ENCODE peak calls at places on chromosome X, in ten cellular contexts. B, T, Y, J, S, C, D, U, A and N are unnamed samples.

GRCh38 chrX:18607966-18608365 is 63.9 kb downstream of the RS1 start:
- DNase-seq in S (no peak), J (no peak), T (no peak), C (peak), A (no peak), U (no peak), Y (no peak), D (no peak), B (no peak), N (no peak)

GRCh38 chrX:17828156-17828555 is 32.9 kb downstream of the RAI2 start:
- DNase-seq in D (no peak), B (no peak), U (no peak), S (no peak), A (no peak), C (no peak), Y (no peak), T (no peak), J (no peak), N (no peak)

GRCh38 chrX:3950373-3950772 is 236.9 kb upstream of the PRKX start:
- DNase-seq in S (no peak), Y (no peak), T (no peak), J (no peak), C (no peak), B (no peak), U (no peak), A (no peak), D (no peak), N (no peak)

GRCh38 chrX:140504371-140505324 is at the start of gene SOX3:
- DNase-seq in T (no peak), Y (no peak), S (no peak), B (no peak), U (no peak), A (no peak), C (no peak), J (no peak), D (no peak), N (no peak)

GRCh38 chrX:43436497-43436896 is 219.6 kb upstream of the MAOA start:
- DNase-seq in C (no peak), J (no peak), T (no peak), U (no peak), D (no peak), Y (no peak), B (no peak), A (no peak), S (no peak), N (no peak)

GRCh38 chrX:42944381-42944998 is 166.5 kb upstream of the PPP1R2C start:
- DNase-seq in A (no peak), S (no peak), B (no peak), J (no peak), U (no peak), C (no peak), D (no peak), Y (no peak), T (no peak), N (no peak)

GRCh38 chrX:108468486-108468885 is 28.8 kb downstream of the COL4A5 start:
- DNase-seq in C (peak), T (no peak), A (no peak), J (no peak), B (no peak), U (peak), Y (no peak), S (no peak), D (no peak), N (no peak)

GRCh38 chrX:22748093-22748999 is 251.4 kb upstream of the DDX53 start:
- DNase-seq in S (no peak), U (no peak), A (peak), Y (peak), D (peak), T (peak), C (peak), J (peak), B (peak), N (peak)

GRCh38 chrX:74535211-74535621 is 79.2 kb downstream of the RLIM start:
- DNase-seq in U (no peak), S (no peak), T (peak), A (no peak), Y (peak), D (peak), C (peak), B (no peak), J (peak), N (no peak)

GRCh38 chrX:8913665-8914409 is 112.7 kb upstream of the FAM9A start:
- DNase-seq in B (no peak), U (peak), C (peak), S (no peak), D (no peak), J (peak), A (peak), Y (no peak), T (no peak), N (no peak)

GRCh38 chrX:105191878-105192277 is 28.6 kb downstream of the TEX13A start:
- DNase-seq in A (no peak), Y (peak), J (no peak), C (peak), S (no peak), T (no peak), D (no peak), B (no peak), U (no peak), N (no peak)

GRCh38 chrX:20974326-20974725 is 399.9 kb upstream of the CNKSR2 start:
- DNase-seq in D (no peak), B (no peak), C (peak), T (peak), S (no peak), A (no peak), Y (peak), U (no peak), J (no peak), N (no peak)

GRCh38 chrX:152821145-152821765 is 9.3 kb downstream of the CETN2 start:
- DNase-seq in T (peak), B (peak), U (no peak), A (no peak), C (peak), J (no peak), Y (peak), D (no peak), S (no peak), N (peak)

GRCh38 chrX:97199501-97199900 is 315.8 kb downstream of the RPA4 start:
- DNase-seq in T (no peak), D (no peak), J (no peak), A (no peak), B (no peak), Y (no peak), S (no peak), C (no peak), U (no peak), N (no peak)

GRCh38 chrX:110418220-110418856 is 59.7 kb downstream of the RTL9 start:
- DNase-seq in C (peak), T (no peak), D (no peak), B (peak), J (no peak), S (no peak), Y (peak), A (no peak), U (peak), N (no peak)

GRCh38 chrX:21645437-21646220 is 12.5 kb downstream of the KLHL34 start:
- DNase-seq in C (no peak), U (no peak), Y (no peak), B (no peak), T (no peak), S (no peak), J (no peak), D (no peak), A (no peak), N (no peak)

GRCh38 chrX:68897546-68897945 is 68.7 kb downstream of the EFNB1 start:
- DNase-seq in S (no peak), T (no peak), U (no peak), D (no peak), C (no peak), A (no peak), B (no peak), Y (no peak), J (no peak), N (no peak)

GRCh38 chrX:134990475-134991473 is at the start of gene SMIM10:
- DNase-seq in T (peak), C (peak), Y (no peak), B (no peak), U (no peak), S (peak), A (peak), J (peak), D (no peak), N (peak)

GRCh38 chrX:142089193-142089592 is 115.9 kb downstream of the MAGEC2 start:
- DNase-seq in S (no peak), C (no peak), D (no peak), Y (peak), T (peak), J (no peak), U (no peak), A (no peak), B (peak), N (no peak)

GRCh38 chrX:123920065-123920785 is 41.3 kb upstream of the STAG2 start:
- DNase-seq in A (no peak), S (no peak), U (peak), Y (peak), C (peak), B (peak), T (peak), D (no peak), J (no peak), N (no peak)

GRCh38 chrX:57681341-57681740 is 1.3 kb upstream of the NLRP2B start:
- DNase-seq in Y (no peak), J (no peak), T (no peak), A (no peak), D (no peak), C (no peak), S (no peak), B (no peak), U (no peak), N (no peak)

GRCh38 chrX:148441387-148441786 is 59.0 kb upstream of the AFF2 start:
- DNase-seq in A (no peak), C (no peak), Y (no peak), D (no peak), T (no peak), U (no peak), S (no peak), J (no peak), B (no peak), N (no peak)

GRCh38 chrX:153944140-153944799 is at the start of gene RENBP:
- DNase-seq in S (no peak), C (no peak), D (peak), A (no peak), U (no peak), Y (no peak), J (peak), T (no peak), B (no peak), N (no peak)

GRCh38 chrX:30888526-30889146 is 418 bp downstream of the TAB3 start:
- DNase-seq in C (peak), J (peak), Y (no peak), A (no peak), U (no peak), S (no peak), T (no peak), B (peak), D (peak), N (no peak)

GRCh38 chrX:38627683-38628082 is 66.3 kb downstream of the TSPAN7 start:
- DNase-seq in Y (peak), D (no peak), U (no peak), S (no peak), J (no peak), C (no peak), A (no peak), B (no peak), T (peak), N (no peak)

GRCh38 chrX:27444093-27444908 is 18.8 kb downstream of the PPP4R3C start:
- DNase-seq in Y (no peak), B (no peak), U (no peak), J (no peak), D (no peak), S (no peak), T (no peak), A (no peak), C (peak), N (no peak)

GRCh38 chrX:32894679-32895078 is 316.7 kb downstream of the DMD start:
- DNase-seq in A (no peak), J (no peak), D (no peak), Y (no peak), T (no peak), B (no peak), C (no peak), S (no peak), U (no peak), N (no peak)

GRCh38 chrX:47707031-47707780 is 48.2 kb upstream of the UXT start:
- DNase-seq in A (no peak), J (no peak), Y (no peak), B (no peak), D (no peak), T (no peak), C (no peak), U (no peak), S (no peak), N (no peak)

GRCh38 chrX:21255207-21255606 is 119.0 kb upstream of the CNKSR2 start:
- DNase-seq in U (no peak), B (no peak), D (no peak), J (no peak), C (no peak), Y (no peak), A (no peak), T (no peak), S (no peak), N (no peak)

GRCh38 chrX:150365051-150365952 is 2.2 kb downstream of the MAMLD1 start:
- DNase-seq in U (no peak), C (peak), A (peak), D (peak), J (no peak), Y (peak), S (no peak), B (peak), T (no peak), N (peak)

GRCh38 chrX:103789004-103789403 is 12.4 kb downstream of the PLP1 start:
- DNase-seq in J (no peak), Y (no peak), A (no peak), C (no peak), T (no peak), D (no peak), B (no peak), S (no peak), U (no peak), N (no peak)

GRCh38 chrX:105695451-105695850 is 126.9 kb upstream of the NRK start:
- DNase-seq in D (no peak), C (peak), Y (peak), J (no peak), T (peak), U (no peak), B (no peak), S (no peak), A (no peak), N (no peak)

GRCh38 chrX:95919605-95920004 is 765.0 kb upstream of the DIAPH2 start:
- DNase-seq in U (no peak), S (no peak), Y (no peak), C (no peak), A (no peak), J (no peak), B (no peak), T (no peak), D (no peak), N (no peak)

GRCh38 chrX:20221902-20222301 is 44.8 kb downstream of the RPS6KA3 start:
- DNase-seq in U (no peak), S (no peak), T (no peak), J (no peak), Y (peak), B (peak), D (no peak), A (no peak), C (peak), N (no peak)

GRCh38 chrX:72492499-72492898 is 80.1 kb downstream of the HDAC8 start:
- DNase-seq in T (no peak), A (no peak), Y (no peak), S (no peak), C (no peak), U (no peak), J (no peak), D (no peak), B (no peak), N (no peak)

GRCh38 chrX:41720125-41720780 is 3.7 kb upstream of the GPR82 start:
- DNase-seq in D (no peak), A (no peak), B (no peak), Y (no peak), T (no peak), S (no peak), C (peak), J (no peak), U (no peak), N (no peak)

GRCh38 chrX:28022371-28022770 is 41.1 kb upstream of the DCAF8L1 start:
- DNase-seq in C (no peak), T (no peak), J (no peak), B (no peak), D (no peak), Y (no peak), U (no peak), A (no peak), S (no peak), N (no peak)

GRCh38 chrX:130746709-130747347 is 156.2 kb downstream of the ENOX2 start:
- DNase-seq in C (no peak), J (no peak), B (no peak), T (no peak), A (no peak), U (no peak), S (no peak), Y (no peak), D (no peak), N (no peak)

GRCh38 chrX:10482262-10482661 is 138.1 kb downstream of the MID1 start:
- DNase-seq in Y (no peak), J (no peak), A (no peak), C (no peak), D (no peak), T (no peak), U (no peak), B (no peak), S (no peak), N (no peak)
- H3K27ac ChIP-seq in Y (no peak), J (no peak), A (peak), C (no peak), D (no peak), T (no peak), U (no peak), B (no peak), S (no peak), N (no peak)

GRCh38 chrX:115642304-115642703 is 81.3 kb downstream of the PLS3 start:
- DNase-seq in B (no peak), J (no peak), Y (no peak), S (no peak), U (no peak), C (peak), A (no peak), T (no peak), D (no peak), N (no peak)
- H3K27ac ChIP-seq in B (peak), J (peak), Y (peak), S (peak), U (no peak), C (peak), A (no peak), T (no peak), D (no peak), N (peak)

GRCh38 chrX:276588-277171 is 4.5 kb upstream of the PLCXD1 start:
- DNase-seq in A (peak), T (peak), U (no peak), S (no peak), Y (peak), J (peak), C (peak), D (no peak), B (peak), N (no peak)

GRCh38 chrX:275967-276587 is 5.1 kb upstream of the PLCXD1 start:
- DNase-seq in D (no peak), C (peak), B (peak), A (peak), S (peak), Y (peak), J (peak), U (no peak), T (peak), N (no peak)

GRCh38 chrX:285076-285677 is 4.0 kb downstream of the PLCXD1 start:
- DNase-seq in Y (no peak), U (no peak), B (no peak), T (no peak), A (no peak), D (peak), C (no peak), J (no peak), S (no peak), N (no peak)

GRCh38 chrX:283115-283845 is 2.1 kb downstream of the PLCXD1 start:
- DNase-seq in Y (peak), A (peak), T (peak), J (peak), C (peak), S (peak), U (peak), D (peak), B (peak), N (no peak)

GRCh38 chrX:281166-281999 is at the start of gene PLCXD1:
- DNase-seq in D (peak), S (no peak), U (peak), A (no peak), C (peak), J (peak), B (peak), T (no peak), Y (no peak), N (no peak)
- H3K27ac ChIP-seq in D (no peak), S (no peak), U (peak), A (peak), C (peak), J (no peak), B (peak), T (peak), Y (no peak), N (no peak)

GRCh38 chrX:132876933-132877332 is 81.5 kb downstream of the HS6ST2 start:
- DNase-seq in C (no peak), D (no peak), B (no peak), T (no peak), S (no peak), J (no peak), Y (no peak), A (no peak), U (no peak), N (no peak)
- H3K27ac ChIP-seq in C (no peak), D (no peak), B (no peak), T (no peak), S (no peak), J (no peak), Y (no peak), A (no peak), U (no peak), N (no peak)

GRCh38 chrX:121579016-121579760 is 531.8 kb downstream of the GLUD2 start:
- DNase-seq in S (no peak), Y (peak), C (no peak), B (no peak), U (no peak), A (no peak), J (no peak), T (no peak), D (no peak), N (no peak)

GRCh38 chrX:121581885-121582284 is 534.5 kb downstream of the GLUD2 start:
- DNase-seq in U (no peak), A (no peak), J (no peak), T (no peak), D (no peak), C (no peak), Y (no peak), B (no peak), S (no peak), N (no peak)
- H3K27ac ChIP-seq in U (no peak), A (no peak), J (no peak), T (no peak), D (no peak), C (no peak), Y (no peak), B (no peak), S (no peak), N (no peak)

DNA sequence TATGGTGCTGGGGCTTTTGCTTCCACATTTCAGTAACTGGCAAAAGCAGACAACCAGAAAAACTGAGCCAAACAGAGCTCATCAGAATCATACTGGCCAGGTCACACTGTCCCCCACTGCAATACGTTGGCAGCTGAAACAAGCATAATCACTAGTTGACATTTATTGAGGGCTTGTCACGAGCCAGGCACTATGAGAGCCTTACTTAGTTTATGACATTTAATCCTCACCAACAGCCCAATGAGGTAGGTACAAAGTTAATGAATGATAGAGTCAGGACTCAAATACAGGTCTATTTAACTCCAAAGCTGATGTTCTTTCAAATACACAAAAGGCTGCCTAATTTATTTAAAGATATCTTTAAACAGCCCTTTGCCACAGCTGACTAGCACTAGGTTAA is 174.0 kb upstream of the MBNL3 start:
- DNase-seq in A (no peak), U (no peak), J (no peak), T (no peak), D (no peak), B (no peak), Y (no peak), S (no peak), C (no peak), N (no peak)
- H3K27ac ChIP-seq in A (no peak), U (no peak), J (no peak), T (no peak), D (no peak), B (no peak), Y (no peak), S (no peak), C (no peak), N (no peak)

GRCh38 chrX:7115557-7115956 is 32.0 kb upstream of the STS start:
- DNase-seq in A (no peak), B (no peak), C (peak), Y (no peak), T (no peak), S (no peak), U (no peak), D (no peak), J (no peak), N (no peak)
- H3K27ac ChIP-seq in A (no peak), B (no peak), C (no peak), Y (no peak), T (no peak), S (no peak), U (no peak), D (no peak), J (no peak), N (no peak)

DNA sequence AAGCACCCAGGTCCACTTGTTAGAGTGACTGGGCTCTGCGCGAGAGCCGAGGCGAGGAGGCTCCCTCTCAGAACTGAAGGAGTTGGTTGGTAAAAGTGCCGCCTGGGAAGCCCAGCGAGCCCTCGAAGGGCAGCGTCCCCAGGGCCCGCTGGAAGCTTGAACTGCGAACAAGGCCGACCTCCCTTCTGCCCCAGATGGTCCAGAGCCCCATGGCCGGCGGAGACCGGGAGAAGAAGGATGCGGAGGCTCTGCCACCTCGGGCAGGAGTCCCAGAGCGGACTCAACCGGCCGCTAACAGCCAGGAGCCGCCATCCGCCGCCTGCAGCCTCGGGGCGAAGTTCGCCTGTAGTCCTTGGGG is 116.3 kb upstream of the TEX13C start:
- DNase-seq in B (no peak), J (no peak), C (no peak), D (no peak), T (no peak), U (no peak), S (no peak), Y (no peak), A (no peak), N (no peak)
- H3K27ac ChIP-seq in B (no peak), J (peak), C (no peak), D (no peak), T (no peak), U (no peak), S (no peak), Y (no peak), A (peak), N (no peak)